ENCODE peak calls at places on chromosomes 13 and 19, in five cellular contexts. Y is MV-4-11; J is CD8-positive, alpha-beta memory T cell; E is NCI-H345; P is Caco-2. Z is an unnamed sample.
A peak's percentile ranks its signal among the peaks of the same experiment; 100 is the strongest.

GRCh38 chr19:31783592-31783991 is 434.4 kb upstream of the TSHZ3 start:
- DNase-seq in P (no peak), E (no peak), J (no peak), Y (no peak), Z (peak; percentile 16)

GRCh38 chr13:41780736-41781708 is 179.9 kb downstream of the VWA8 start:
- DNase-seq in Y (peak; percentile 66), E (no peak), P (no peak), J (no peak), Z (no peak)

GRCh38 chr13:43669101-43669500 is 117.7 kb downstream of the ENOX1 start:
- DNase-seq in J (no peak), P (no peak), E (no peak), Y (no peak), Z (no peak)

GRCh38 chr13:35995136-35995535 is 136.0 kb downstream of the DCLK1 start:
- DNase-seq in E (no peak), Y (peak; percentile 20), P (no peak), J (no peak), Z (no peak)

GRCh38 chr13:29569253-29570057 is 26.0 kb downstream of the SLC7A1 start:
- DNase-seq in Y (no peak), J (no peak), E (peak; percentile 6), P (no peak), Z (no peak)

GRCh38 chr19:54209058-54209747 is 8.5 kb downstream of the RPS9 start:
- DNase-seq in J (no peak), P (peak; percentile 65), E (no peak), Y (no peak), Z (no peak)

GRCh38 chr13:49256841-49257240 is 9.1 kb downstream of the CDADC1 start:
- DNase-seq in E (no peak), Y (no peak), P (no peak), J (no peak), Z (no peak)

GRCh38 chr19:54312436-54313362 is at the start of gene LILRA5:
- DNase-seq in Y (peak; percentile 97), E (no peak), P (no peak), J (no peak), Z (no peak)

GRCh38 chr19:11267316-11268085 is 5.2 kb upstream of the DOCK6 start:
- DNase-seq in J (no peak), Y (no peak), P (no peak), E (no peak), Z (no peak)

GRCh38 chr19:50925734-50926133 is 14.5 kb upstream of the KLK4 start:
- DNase-seq in E (no peak), P (no peak), Y (no peak), J (no peak), Z (no peak)

GRCh38 chr19:1935484-1936208 is 5.3 kb upstream of the CSNK1G2 start:
- DNase-seq in E (no peak), J (no peak), Y (peak; percentile 76), P (no peak), Z (no peak)

GRCh38 chr19:36136975-36137686 is 2.7 kb upstream of the CAPNS1 start:
- DNase-seq in P (no peak), Y (peak; percentile 29), J (no peak), E (peak; percentile 82), Z (no peak)

GRCh38 chr19:47130120-47130588 is 481 bp upstream of the SAE1 start:
- DNase-seq in J (no peak), Y (no peak), P (no peak), E (no peak), Z (no peak)

GRCh38 chr13:21762512-21762911 is 91.6 kb downstream of the FGF9 start:
- DNase-seq in J (no peak), P (no peak), Y (no peak), E (no peak), Z (no peak)

GRCh38 chr19:33815410-33816340 is 19.0 kb downstream of the KCTD15 start:
- DNase-seq in P (no peak), Y (peak; percentile 89), J (no peak), E (no peak), Z (no peak)

GRCh38 chr19:43439183-43440063 is 24.7 kb downstream of the TEX101 start:
- DNase-seq in E (no peak), J (peak; percentile 79), Y (peak; percentile 55), P (no peak), Z (no peak)

GRCh38 chr19:3357731-3358391 is 8.5 kb upstream of the NFIC start:
- DNase-seq in Y (peak; percentile 22), P (no peak), J (no peak), E (no peak), Z (no peak)

GRCh38 chr19:49581007-49581508 is at the start of gene PRRG2:
- DNase-seq in Y (no peak), P (peak; percentile 73), E (no peak), J (no peak), Z (no peak)

GRCh38 chr13:111005808-111006494 is 91.1 kb upstream of the ANKRD10 start:
- DNase-seq in P (no peak), J (no peak), Y (no peak), E (no peak), Z (no peak)

GRCh38 chr19:47514151-47514868 is 553 bp downstream of the NAPA start:
- DNase-seq in P (no peak), E (no peak), J (no peak), Y (no peak), Z (no peak)

GRCh38 chr13:27953671-27954405 is 15.3 kb downstream of the CDX2 start:
- DNase-seq in Y (peak; percentile 74), P (peak; percentile 88), J (peak; percentile 31), E (peak; percentile 78), Z (peak; percentile 49)

GRCh38 chr13:57629391-57629804 is 2.1 kb upstream of the PCDH17 start:
- DNase-seq in E (peak; percentile 74), J (no peak), Y (no peak), P (no peak), Z (no peak)

GRCh38 chr19:3904233-3904632 is 23.7 kb downstream of the ATCAY start:
- DNase-seq in P (no peak), Y (no peak), J (no peak), E (no peak), Z (no peak)

Z was measured in NCI-H1105.